ENCODE peak calls at places on chromosomes 5 and 9, in six cellular contexts. K is small intestine, T is adrenal gland, E is body of pancreas, O is hepatocyte, W is uterus. B is an unnamed sample.

GRCh38 chr9:110767559-110768063 is 99.0 kb downstream of the MUSK start:
- DNase-seq in W (peak; percentile 56), O (no peak), K (no peak), T (no peak), E (no peak), B (no peak)

GRCh38 chr9:83403864-83404263 is 134.3 kb downstream of the FRMD3 start:
- DNase-seq in O (peak; percentile 14), E (no peak), W (no peak), T (no peak), K (no peak), B (no peak)

GRCh38 chr5:133779828-133780475 is 167.6 kb upstream of the FSTL4 start:
- DNase-seq in T (no peak), W (no peak), E (no peak), K (peak; percentile 6), O (no peak), B (no peak)

GRCh38 chr9:134509306-134509705 is 132.3 kb upstream of the COL5A1 start:
- DNase-seq in O (no peak), T (no peak), W (no peak), K (no peak), E (no peak), B (no peak)

GRCh38 chr9:70753311-70753710 is 338.9 kb upstream of the KLF9 start:
- DNase-seq in T (no peak), O (no peak), K (no peak), E (no peak), W (no peak), B (no peak)

GRCh38 chr5:14134086-14134485 is 9.1 kb upstream of the TRIO start:
- DNase-seq in O (no peak), K (no peak), T (no peak), E (no peak), W (no peak), B (no peak)

GRCh38 chr5:170278611-170279500 is 18.7 kb downstream of the LCP2 start:
- DNase-seq in W (no peak), T (peak; percentile 33), O (no peak), E (no peak), K (peak; percentile 72), B (no peak)

GRCh38 chr9:106727969-106728368 is 135.0 kb upstream of the ZNF462 start:
- DNase-seq in E (peak; percentile 16), W (no peak), K (no peak), T (no peak), O (no peak), B (no peak)

GRCh38 chr9:93244101-93244500 is 60.2 kb downstream of the WNK2 start:
- DNase-seq in W (no peak), K (no peak), O (no peak), T (no peak), E (no peak), B (no peak)

GRCh38 chr9:73149371-73150067 is 2.1 kb upstream of the ANXA1 start:
- DNase-seq in K (peak; percentile 58), W (no peak), E (no peak), O (peak; percentile 80), T (no peak), B (peak; percentile 88)

GRCh38 chr5:148748702-148749101 is 77.7 kb upstream of the ADRB2 start:
- DNase-seq in E (no peak), T (no peak), W (no peak), O (no peak), K (no peak), B (no peak)

GRCh38 chr5:165108809-165109208 is 1603.4 kb downstream of the MAT2B start:
- DNase-seq in E (no peak), W (no peak), T (no peak), O (no peak), K (no peak), B (no peak)

GRCh38 chr5:96433066-96433447 is at the start of gene PCSK1:
- DNase-seq in E (no peak), T (no peak), O (no peak), K (no peak), W (no peak), B (no peak)

GRCh38 chr5:139378101-139378825 is 4.8 kb downstream of the SLC23A1 start:
- DNase-seq in T (peak; percentile 15), O (no peak), W (peak; percentile 14), K (no peak), E (no peak), B (no peak)

GRCh38 chr5:132763369-132764036 is 13.5 kb downstream of the SEPTIN8 start:
- DNase-seq in E (no peak), K (no peak), O (no peak), T (no peak), W (no peak), B (no peak)

GRCh38 chr5:88675758-88676636 is 207.0 kb downstream of the MEF2C start:
- DNase-seq in O (peak; percentile 62), K (peak; percentile 59), T (peak; percentile 85), W (no peak), E (no peak), B (no peak)

GRCh38 chr5:41908374-41909079 is 4.4 kb downstream of the RIMOC1 start:
- DNase-seq in O (no peak), T (no peak), W (no peak), E (no peak), K (no peak), B (no peak)

GRCh38 chr9:90974007-90974406 is 172.4 kb downstream of the SYK start:
- DNase-seq in K (no peak), T (no peak), W (no peak), O (no peak), E (no peak), B (no peak)

GRCh38 chr9:90967171-90967570 is 165.6 kb downstream of the SYK start:
- DNase-seq in E (no peak), T (no peak), W (no peak), O (no peak), K (no peak), B (no peak)

GRCh38 chr9:90972057-90972456 is 170.4 kb downstream of the SYK start:
- DNase-seq in T (no peak), K (no peak), E (no peak), O (no peak), W (no peak), B (no peak)

GRCh38 chr9:90969021-90969675 is 167.5 kb downstream of the SYK start:
- DNase-seq in K (no peak), E (no peak), W (no peak), O (no peak), T (no peak), B (peak; percentile 71)

GRCh38 chr9:90970603-90971002 is 169.0 kb downstream of the SYK start:
- DNase-seq in O (no peak), K (no peak), W (no peak), T (no peak), E (no peak), B (peak; percentile 97)
- H3K27ac ChIP-seq in O (no peak overlapping the region), K (no peak overlapping the region), W (no peak overlapping the region), T (no peak overlapping the region), E (no peak overlapping the region), B (peak overlapping the region; percentile 88)

GRCh38 chr9:131607591-131607990 is 62.3 kb downstream of the PRRT1B start:
- DNase-seq in K (no peak), T (no peak), E (no peak), W (no peak), O (no peak), B (no peak)
- H3K27ac ChIP-seq in K (no peak overlapping the region), T (peak overlapping the region; percentile 91), E (peak overlapping the region; percentile 82), W (peak overlapping the region; percentile 85), O (peak overlapping the region; percentile 98), B (peak overlapping the region; percentile 95)

DNA sequence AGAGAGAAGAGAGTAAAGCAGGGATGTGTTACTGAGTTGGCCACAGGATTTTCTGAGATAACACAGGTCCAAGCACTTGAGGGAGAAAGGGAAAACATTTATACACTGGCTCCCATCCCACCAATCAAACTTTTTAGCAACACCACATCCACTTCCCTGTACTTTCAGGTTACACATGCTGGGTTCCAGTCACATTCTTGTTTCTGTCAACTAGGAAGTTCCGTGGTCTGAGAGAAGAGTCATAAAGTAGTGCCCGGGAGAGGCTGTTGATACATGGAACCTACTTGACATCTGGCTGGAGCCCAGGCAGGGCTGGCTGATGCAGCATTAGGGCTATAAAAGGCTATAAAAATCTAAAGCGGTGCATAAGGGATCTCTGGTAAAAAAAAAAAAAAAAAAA is 473.9 kb upstream of the COX7C start:
- DNase-seq in T (no peak), K (no peak), W (no peak), E (no peak), O (no peak), B (no peak)
- H3K27ac ChIP-seq in T (no peak overlapping the region), K (no peak overlapping the region), W (no peak overlapping the region), E (no peak overlapping the region), O (no peak overlapping the region), B (no peak overlapping the region)

GRCh38 chr9:127905788-127906191 is 6.4 kb upstream of the ST6GALNAC6 start:
- DNase-seq in K (no peak), T (no peak), E (no peak), O (no peak), W (no peak), B (no peak)
- H3K27ac ChIP-seq in K (peak overlapping the region; percentile 69), T (peak overlapping the region; percentile 88), E (peak overlapping the region; percentile 86), O (no peak overlapping the region), W (peak overlapping the region; percentile 78), B (peak overlapping the region; percentile 62)

B was measured in RWPE1.